ENCODE peak calls at places on chromosomes 16 and 17, in ten cellular contexts. E is ELF-1; K is GM19239; Z is iris pigment epithelial cell; D is activated T-helper 1 cell treated with anti-CD3 and anti-CD28 coated beads, Interleukin-2, amount 50 U/mL, for 16 hours; V is heart left ventricle; J is SHP77; Q is right lobe of liver; W is NCI-H187; C is T1000. O is an unnamed sample.

GRCh38 chr16:87346517-87347060 is 29.4 kb upstream of the C16orf95 start:
- DNase-seq in E (no peak), K (no peak), Z (no peak), D (no peak), V (no peak), J (no peak), Q (no peak), W (no peak), C (no peak), O (no peak)

GRCh38 chr16:56203052-56203451 is 11.8 kb downstream of the GNAO1 start:
- DNase-seq in E (peak), K (no peak), Z (peak), D (peak), V (no peak), J (peak), Q (no peak), W (no peak), C (no peak), O (no peak)

GRCh38 chr16:13067648-13068047 is 166.2 kb downstream of the SHISA9 start:
- DNase-seq in E (no peak), K (no peak), Z (no peak), D (no peak), V (no peak), J (no peak), Q (no peak), W (no peak), C (no peak), O (no peak)

GRCh38 chr16:507996-508395 is 19.5 kb upstream of the CAPN15 start:
- DNase-seq in E (no peak), K (no peak), Z (no peak), D (no peak), V (no peak), J (no peak), Q (no peak), W (no peak), C (no peak), O (no peak)

GRCh38 chr17:41647940-41648410 is 23.6 kb upstream of the KRT17 start:
- DNase-seq in E (peak), K (peak), Z (peak), D (peak), V (peak), J (peak), Q (peak), W (peak), C (peak), O (peak)

GRCh38 chr17:44272954-44273353 is 5.0 kb upstream of the SLC4A1 start:
- DNase-seq in E (no peak), K (no peak), Z (no peak), D (no peak), V (no peak), J (no peak), Q (no peak), W (no peak), C (no peak), O (no peak)

GRCh38 chr17:50199211-50199633 is 2.2 kb downstream of the COL1A1 start:
- DNase-seq in E (no peak), K (no peak), Z (no peak), D (no peak), V (no peak), J (no peak), Q (no peak), W (no peak), C (no peak), O (no peak)

GRCh38 chr16:13961099-13961811 is 41.3 kb downstream of the ERCC4 start:
- DNase-seq in E (no peak), K (no peak), Z (peak), D (no peak), V (no peak), J (no peak), Q (no peak), W (no peak), C (no peak), O (no peak)

GRCh38 chr17:44348234-44348987 is 3.3 kb downstream of the GRN start:
- DNase-seq in E (no peak), K (peak), Z (peak), D (no peak), V (peak), J (no peak), Q (peak), W (no peak), C (no peak), O (no peak)

GRCh38 chr17:79655672-79656290 is 44.9 kb upstream of the RBFOX3 start:
- DNase-seq in E (no peak), K (no peak), Z (no peak), D (no peak), V (no peak), J (no peak), Q (peak), W (no peak), C (no peak), O (no peak)

GRCh38 chr17:81428121-81428515 is 32.9 kb downstream of the BAHCC1 start:
- DNase-seq in E (no peak), K (no peak), Z (no peak), D (no peak), V (no peak), J (peak), Q (no peak), W (no peak), C (no peak), O (no peak)

GRCh38 chr17:75482098-75482943 is 25.9 kb downstream of the TMEM94 start:
- DNase-seq in E (no peak), K (no peak), Z (no peak), D (no peak), V (no peak), J (no peak), Q (no peak), W (no peak), C (no peak), O (no peak)

GRCh38 chr16:30998852-30999761 is 11.3 kb downstream of the STX1B start:
- DNase-seq in E (no peak), K (no peak), Z (no peak), D (no peak), V (peak), J (no peak), Q (peak), W (no peak), C (no peak), O (no peak)

GRCh38 chr16:86911311-86911999 is 333.1 kb downstream of the FOXL1 start:
- DNase-seq in E (no peak), K (no peak), Z (no peak), D (no peak), V (no peak), J (no peak), Q (no peak), W (no peak), C (no peak), O (no peak)

GRCh38 chr16:10982430-10983174 is 38.2 kb downstream of the CLEC16A start:
- DNase-seq in E (no peak), K (no peak), Z (peak), D (no peak), V (peak), J (no peak), Q (no peak), W (no peak), C (no peak), O (no peak)

GRCh38 chr17:78583091-78583490 is 5.9 kb upstream of the DNAH17 start:
- DNase-seq in E (peak), K (no peak), Z (peak), D (no peak), V (no peak), J (no peak), Q (no peak), W (no peak), C (no peak), O (no peak)

GRCh38 chr16:17370233-17371013 is 100.3 kb downstream of the XYLT1 start:
- DNase-seq in E (no peak), K (no peak), Z (no peak), D (no peak), V (no peak), J (peak), Q (no peak), W (no peak), C (no peak), O (no peak)

GRCh38 chr17:82938486-82939212 is 98.8 kb upstream of the ZNF750 start:
- DNase-seq in E (no peak), K (no peak), Z (no peak), D (no peak), V (no peak), J (no peak), Q (peak), W (no peak), C (no peak), O (no peak)

GRCh38 chr16:54816471-54816870 is 114.2 kb upstream of the IRX5 start:
- DNase-seq in E (no peak), K (no peak), Z (no peak), D (no peak), V (no peak), J (no peak), Q (no peak), W (no peak), C (no peak), O (no peak)

GRCh38 chr17:59756236-59756818 is 48.9 kb downstream of the VMP1 start:
- DNase-seq in E (no peak), K (no peak), Z (peak), D (no peak), V (no peak), J (no peak), Q (no peak), W (no peak), C (no peak), O (no peak)

GRCh38 chr16:87145181-87146176 is 171.7 kb downstream of the C16orf95 start:
- DNase-seq in E (no peak), K (no peak), Z (peak), D (no peak), V (no peak), J (peak), Q (peak), W (no peak), C (peak), O (no peak)

GRCh38 chr17:17177186-17177585 is 28.9 kb downstream of the PLD6 start:
- DNase-seq in E (no peak), K (no peak), Z (no peak), D (no peak), V (no peak), J (no peak), Q (no peak), W (no peak), C (no peak), O (no peak)

GRCh38 chr16:66357523-66357928 is 9.0 kb upstream of the CDH5 start:
- DNase-seq in E (peak), K (peak), Z (peak), D (no peak), V (peak), J (peak), Q (no peak), W (no peak), C (peak), O (no peak)

GRCh38 chr16:87437911-87438610 is 45.9 kb downstream of the MAP1LC3B start:
- DNase-seq in E (no peak), K (no peak), Z (no peak), D (no peak), V (no peak), J (no peak), Q (no peak), W (no peak), C (no peak), O (no peak)

GRCh38 chr17:45225051-45225700 is 3.5 kb downstream of the FMNL1 start:
- DNase-seq in E (no peak), K (no peak), Z (no peak), D (no peak), V (peak), J (no peak), Q (peak), W (no peak), C (no peak), O (no peak)

GRCh38 chr16:71345031-71345430 is 13.5 kb upstream of the CALB2 start:
- DNase-seq in E (peak), K (no peak), Z (no peak), D (no peak), V (no peak), J (no peak), Q (no peak), W (no peak), C (no peak), O (no peak)

GRCh38 chr17:27493088-27493487 is 36.8 kb downstream of the KSR1 start:
- DNase-seq in E (no peak), K (no peak), Z (no peak), D (no peak), V (no peak), J (no peak), Q (no peak), W (no peak), C (no peak), O (no peak)

GRCh38 chr16:24668481-24669001 is 60.9 kb upstream of the TNRC6A start:
- DNase-seq in E (no peak), K (no peak), Z (peak), D (peak), V (no peak), J (no peak), Q (no peak), W (no peak), C (no peak), O (no peak)

GRCh38 chr16:83887088-83887487 is 11.8 kb upstream of the MLYCD start:
- DNase-seq in E (no peak), K (no peak), Z (no peak), D (no peak), V (no peak), J (peak), Q (no peak), W (no peak), C (no peak), O (no peak)

GRCh38 chr16:23423496-23424049 is 29.4 kb downstream of the COG7 start:
- DNase-seq in E (peak), K (no peak), Z (peak), D (no peak), V (peak), J (no peak), Q (no peak), W (no peak), C (peak), O (no peak)

GRCh38 chr17:17387461-17388362 is 84.5 kb downstream of the NT5M start:
- DNase-seq in E (peak), K (no peak), Z (no peak), D (no peak), V (peak), J (peak), Q (peak), W (no peak), C (no peak), O (no peak)

GRCh38 chr17:6666077-6666521 is 14.5 kb downstream of the C17orf100 start:
- DNase-seq in E (peak), K (peak), Z (peak), D (peak), V (peak), J (peak), Q (peak), W (no peak), C (peak), O (peak)

GRCh38 chr17:38740806-38741205 is 7.3 kb downstream of the PCGF2 start:
- DNase-seq in E (no peak), K (no peak), Z (no peak), D (no peak), V (no peak), J (no peak), Q (no peak), W (no peak), C (no peak), O (no peak)

GRCh38 chr17:51356084-51356410 is 95.7 kb downstream of the UTP18 start:
- DNase-seq in E (no peak), K (no peak), Z (no peak), D (no peak), V (no peak), J (no peak), Q (no peak), W (no peak), C (no peak), O (no peak)

GRCh38 chr16:89678258-89678657 is 8.2 kb upstream of the CDK10 start:
- DNase-seq in E (no peak), K (no peak), Z (no peak), D (no peak), V (no peak), J (no peak), Q (no peak), W (no peak), C (no peak), O (no peak)

GRCh38 chr17:42287305-42288077 is 807 bp upstream of the STAT5A start:
- DNase-seq in E (no peak), K (no peak), Z (no peak), D (no peak), V (peak), J (no peak), Q (peak), W (no peak), C (no peak), O (no peak)

GRCh38 chr17:79752175-79752574 is 21.4 kb downstream of the ENPP7 start:
- DNase-seq in E (no peak), K (no peak), Z (no peak), D (no peak), V (no peak), J (no peak), Q (no peak), W (no peak), C (no peak), O (no peak)